ENCODE peak calls at places on chromosome 10, in eight cellular contexts. One of them, this sample, is unnamed.

GRCh38 chr10:110107887-110108286 is 99.5 kb upstream of the MXI1 start:
- DNase-seq in neural progenitor cell: no peak
- DNase-seq in hepatocyte: no peak
- DNase-seq in neuronal stem cell: no peak
- DNase-seq in A549: no peak
- DNase-seq in HepG2: no peak
- DNase-seq in Karpas-422: no peak
- DNase-seq in mammary epithelial cell: no peak
- DNase-seq in this sample: peak

GRCh38 chr10:79490400-79491081 is 21.8 kb upstream of the EIF5AL1 start:
- DNase-seq in HepG2: no peak
- DNase-seq in neural progenitor cell: no peak
- DNase-seq in A549: no peak
- DNase-seq in Karpas-422: no peak
- DNase-seq in hepatocyte: peak
- DNase-seq in mammary epithelial cell: no peak
- DNase-seq in neuronal stem cell: no peak
- DNase-seq in this sample: peak

GRCh38 chr10:26311383-26311940 is 94.9 kb downstream of the GAD2 start:
- DNase-seq in mammary epithelial cell: no peak
- DNase-seq in neural progenitor cell: peak
- DNase-seq in A549: peak
- DNase-seq in HepG2: no peak
- DNase-seq in Karpas-422: peak
- DNase-seq in neuronal stem cell: no peak
- DNase-seq in hepatocyte: peak
- DNase-seq in this sample: no peak

GRCh38 chr10:115879372-115879771 is 393.6 kb downstream of the GFRA1 start:
- DNase-seq in neuronal stem cell: no peak
- DNase-seq in Karpas-422: no peak
- DNase-seq in hepatocyte: no peak
- DNase-seq in mammary epithelial cell: no peak
- DNase-seq in neural progenitor cell: no peak
- DNase-seq in HepG2: no peak
- DNase-seq in A549: no peak
- DNase-seq in this sample: no peak

GRCh38 chr10:74871595-74872382 is 45.4 kb downstream of the KAT6B start:
- DNase-seq in neuronal stem cell: no peak
- DNase-seq in mammary epithelial cell: peak
- DNase-seq in HepG2: no peak
- DNase-seq in neural progenitor cell: no peak
- DNase-seq in hepatocyte: peak
- DNase-seq in Karpas-422: no peak
- DNase-seq in A549: no peak
- DNase-seq in this sample: no peak

GRCh38 chr10:1020966-1021365 is 4.7 kb downstream of the IDI2 start:
- DNase-seq in HepG2: no peak
- DNase-seq in Karpas-422: no peak
- DNase-seq in neural progenitor cell: no peak
- DNase-seq in mammary epithelial cell: no peak
- DNase-seq in hepatocyte: no peak
- DNase-seq in neuronal stem cell: no peak
- DNase-seq in A549: no peak
- DNase-seq in this sample: no peak

GRCh38 chr10:51640120-51640819 is 59.1 kb downstream of the CSTF2T start:
- DNase-seq in neuronal stem cell: no peak
- DNase-seq in hepatocyte: no peak
- DNase-seq in mammary epithelial cell: no peak
- DNase-seq in HepG2: no peak
- DNase-seq in A549: no peak
- DNase-seq in neural progenitor cell: no peak
- DNase-seq in Karpas-422: no peak
- DNase-seq in this sample: no peak

GRCh38 chr10:45370202-45370955 is 3.6 kb upstream of the ALOX5 start:
- DNase-seq in mammary epithelial cell: no peak
- DNase-seq in hepatocyte: no peak
- DNase-seq in A549: no peak
- DNase-seq in neural progenitor cell: no peak
- DNase-seq in Karpas-422: peak
- DNase-seq in neuronal stem cell: no peak
- DNase-seq in HepG2: no peak
- DNase-seq in this sample: no peak

GRCh38 chr10:44386546-44387052 is 1.7 kb upstream of the CXCL12 start:
- DNase-seq in A549: peak
- DNase-seq in Karpas-422: peak
- DNase-seq in hepatocyte: peak
- DNase-seq in neural progenitor cell: peak
- DNase-seq in neuronal stem cell: peak
- DNase-seq in mammary epithelial cell: peak
- DNase-seq in HepG2: peak
- DNase-seq in this sample: peak

GRCh38 chr10:113782986-113783704 is 31.7 kb downstream of the PLEKHS1 start:
- DNase-seq in mammary epithelial cell: no peak
- DNase-seq in HepG2: no peak
- DNase-seq in neuronal stem cell: no peak
- DNase-seq in A549: no peak
- DNase-seq in hepatocyte: no peak
- DNase-seq in neural progenitor cell: no peak
- DNase-seq in Karpas-422: no peak
- DNase-seq in this sample: no peak

GRCh38 chr10:114623155-114623554 is 34.9 kb downstream of the ABLIM1 start:
- DNase-seq in hepatocyte: no peak
- DNase-seq in neuronal stem cell: no peak
- DNase-seq in HepG2: peak
- DNase-seq in neural progenitor cell: no peak
- DNase-seq in mammary epithelial cell: no peak
- DNase-seq in Karpas-422: no peak
- DNase-seq in A549: no peak
- DNase-seq in this sample: no peak

GRCh38 chr10:88186335-88186734 is 322.9 kb downstream of the PTEN start:
- DNase-seq in hepatocyte: no peak
- DNase-seq in mammary epithelial cell: no peak
- DNase-seq in HepG2: no peak
- DNase-seq in A549: no peak
- DNase-seq in neuronal stem cell: no peak
- DNase-seq in Karpas-422: no peak
- DNase-seq in neural progenitor cell: no peak
- DNase-seq in this sample: peak

GRCh38 chr10:130558778-130559177 is 422.6 kb downstream of the GLRX3 start:
- DNase-seq in neuronal stem cell: no peak
- DNase-seq in hepatocyte: no peak
- DNase-seq in Karpas-422: no peak
- DNase-seq in A549: no peak
- DNase-seq in mammary epithelial cell: no peak
- DNase-seq in HepG2: no peak
- DNase-seq in neural progenitor cell: no peak
- DNase-seq in this sample: peak

GRCh38 chr10:103481974-103482531 is 3.0 kb upstream of the CALHM3 start:
- DNase-seq in Karpas-422: peak
- DNase-seq in mammary epithelial cell: peak
- DNase-seq in neuronal stem cell: no peak
- DNase-seq in HepG2: peak
- DNase-seq in neural progenitor cell: peak
- DNase-seq in A549: peak
- DNase-seq in hepatocyte: peak
- DNase-seq in this sample: peak

GRCh38 chr10:80090120-80090519 is 11.7 kb downstream of the TMEM254 start:
- DNase-seq in hepatocyte: no peak
- DNase-seq in neural progenitor cell: no peak
- DNase-seq in mammary epithelial cell: no peak
- DNase-seq in A549: no peak
- DNase-seq in HepG2: no peak
- DNase-seq in Karpas-422: no peak
- DNase-seq in neuronal stem cell: no peak
- DNase-seq in this sample: no peak

GRCh38 chr10:95290801-95291633 is at the start of gene PDLIM1:
- DNase-seq in neuronal stem cell: no peak
- DNase-seq in Karpas-422: peak
- DNase-seq in hepatocyte: peak
- DNase-seq in HepG2: peak
- DNase-seq in A549: peak
- DNase-seq in neural progenitor cell: peak
- DNase-seq in mammary epithelial cell: peak
- DNase-seq in this sample: peak

GRCh38 chr10:61399386-61399785 is 53.8 kb downstream of the TMEM26 start:
- DNase-seq in hepatocyte: no peak
- DNase-seq in neuronal stem cell: no peak
- DNase-seq in Karpas-422: no peak
- DNase-seq in mammary epithelial cell: no peak
- DNase-seq in neural progenitor cell: no peak
- DNase-seq in HepG2: no peak
- DNase-seq in A549: no peak
- DNase-seq in this sample: peak

GRCh38 chr10:62308101-62308500 is 39.5 kb upstream of the RTKN2 start:
- DNase-seq in neural progenitor cell: no peak
- DNase-seq in hepatocyte: no peak
- DNase-seq in HepG2: no peak
- DNase-seq in A549: no peak
- DNase-seq in mammary epithelial cell: no peak
- DNase-seq in neuronal stem cell: no peak
- DNase-seq in Karpas-422: no peak
- DNase-seq in this sample: peak

GRCh38 chr10:14611971-14612693 is 162.6 kb downstream of the FAM107B start:
- DNase-seq in neural progenitor cell: no peak
- DNase-seq in hepatocyte: peak
- DNase-seq in Karpas-422: no peak
- DNase-seq in mammary epithelial cell: no peak
- DNase-seq in neuronal stem cell: no peak
- DNase-seq in A549: peak
- DNase-seq in HepG2: peak
- DNase-seq in this sample: no peak

GRCh38 chr10:14605231-14605925 is 169.3 kb downstream of the FAM107B start:
- DNase-seq in HepG2: peak
- DNase-seq in hepatocyte: no peak
- DNase-seq in A549: peak
- DNase-seq in neuronal stem cell: no peak
- DNase-seq in mammary epithelial cell: peak
- DNase-seq in neural progenitor cell: peak
- DNase-seq in Karpas-422: no peak
- DNase-seq in this sample: peak

GRCh38 chr10:14606633-14607032 is 168.1 kb downstream of the FAM107B start:
- DNase-seq in neuronal stem cell: no peak
- DNase-seq in mammary epithelial cell: no peak
- DNase-seq in HepG2: no peak
- DNase-seq in hepatocyte: no peak
- DNase-seq in neural progenitor cell: no peak
- DNase-seq in Karpas-422: no peak
- DNase-seq in A549: no peak
- DNase-seq in this sample: no peak

GRCh38 chr10:14609178-14609577 is 165.5 kb downstream of the FAM107B start:
- DNase-seq in neural progenitor cell: no peak
- DNase-seq in Karpas-422: no peak
- DNase-seq in neuronal stem cell: no peak
- DNase-seq in mammary epithelial cell: no peak
- DNase-seq in hepatocyte: no peak
- DNase-seq in HepG2: no peak
- DNase-seq in A549: no peak
- DNase-seq in this sample: no peak

GRCh38 chr10:14608381-14609001 is 166.2 kb downstream of the FAM107B start:
- DNase-seq in hepatocyte: no peak
- DNase-seq in A549: no peak
- DNase-seq in Karpas-422: peak
- DNase-seq in neural progenitor cell: no peak
- DNase-seq in mammary epithelial cell: no peak
- DNase-seq in HepG2: peak
- DNase-seq in neuronal stem cell: no peak
- DNase-seq in this sample: no peak
- H3K4me2 ChIP-seq in hepatocyte: no peak
- H3K4me2 ChIP-seq in A549: peak
- H3K4me2 ChIP-seq in Karpas-422: peak
- H3K4me2 ChIP-seq in neural progenitor cell: no peak
- H3K4me2 ChIP-seq in mammary epithelial cell: no peak
- H3K4me2 ChIP-seq in HepG2: peak
- H3K4me2 ChIP-seq in neuronal stem cell: no peak
- H3K4me2 ChIP-seq in this sample: no peak

DNA sequence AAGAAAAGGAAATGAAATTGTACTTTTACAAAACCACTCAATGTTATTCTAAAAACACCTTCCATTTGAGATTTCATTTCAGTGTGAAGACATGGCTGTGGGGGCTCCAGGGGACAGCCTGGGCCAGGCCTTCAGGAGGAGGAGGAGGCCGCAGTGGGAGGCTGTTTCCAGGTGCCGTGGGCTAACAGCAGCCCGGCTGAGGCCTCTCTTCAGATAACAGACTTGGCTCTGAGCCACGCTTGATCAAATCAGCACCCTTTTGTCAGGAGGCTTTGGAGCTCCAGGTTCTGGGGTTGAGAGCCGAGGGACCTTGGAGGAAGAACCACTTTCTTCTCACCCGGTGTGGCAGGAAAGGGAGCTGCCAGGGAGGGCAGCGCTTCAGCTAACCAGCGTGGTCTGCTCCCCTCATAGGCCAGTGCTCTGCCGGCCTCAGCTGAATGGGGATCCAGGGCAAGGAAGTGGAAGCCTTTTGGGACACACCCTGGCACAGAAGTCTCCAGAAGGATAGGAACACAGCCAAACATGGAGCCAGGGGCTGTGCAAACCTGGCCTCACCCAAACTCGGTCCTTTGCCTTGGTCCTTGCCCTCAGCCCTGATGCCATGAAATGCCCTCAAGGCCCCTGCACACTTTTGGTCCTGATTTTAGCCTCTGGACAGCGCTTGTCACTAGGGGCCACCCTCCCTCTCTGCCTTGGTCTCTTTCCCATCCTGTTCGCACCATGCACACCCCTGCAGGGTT is 23.5 kb upstream of the CHST15 start:
- DNase-seq in A549: no peak
- DNase-seq in mammary epithelial cell: no peak
- DNase-seq in neuronal stem cell: no peak
- DNase-seq in hepatocyte: no peak
- DNase-seq in neural progenitor cell: no peak
- DNase-seq in HepG2: no peak
- DNase-seq in Karpas-422: no peak
- DNase-seq in this sample: peak
- H3K4me2 ChIP-seq in A549: no peak
- H3K4me2 ChIP-seq in mammary epithelial cell: no peak
- H3K4me2 ChIP-seq in neuronal stem cell: no peak
- H3K4me2 ChIP-seq in hepatocyte: no peak
- H3K4me2 ChIP-seq in neural progenitor cell: no peak
- H3K4me2 ChIP-seq in HepG2: no peak
- H3K4me2 ChIP-seq in Karpas-422: no peak
- H3K4me2 ChIP-seq in this sample: no peak

DNA sequence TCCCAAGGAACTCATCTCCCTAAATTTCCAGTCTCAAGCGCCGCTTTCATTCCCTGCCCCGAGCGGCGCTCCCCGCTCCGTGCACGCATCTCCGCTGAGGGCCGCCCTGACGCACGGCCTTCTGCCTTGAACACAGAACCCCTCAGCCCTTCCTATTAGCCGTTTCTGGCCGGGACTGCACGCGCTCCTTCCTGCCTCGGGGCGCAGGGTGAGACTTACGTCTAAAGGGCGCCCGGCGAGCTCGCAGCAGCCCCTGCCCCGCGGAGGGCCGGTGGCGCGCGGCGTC is 752 bp upstream of the WAC start:
- DNase-seq in Karpas-422: peak
- DNase-seq in neural progenitor cell: no peak
- DNase-seq in neuronal stem cell: no peak
- DNase-seq in A549: no peak
- DNase-seq in HepG2: peak
- DNase-seq in mammary epithelial cell: no peak
- DNase-seq in hepatocyte: no peak
- DNase-seq in this sample: no peak
- H3K4me2 ChIP-seq in Karpas-422: peak
- H3K4me2 ChIP-seq in neural progenitor cell: peak
- H3K4me2 ChIP-seq in neuronal stem cell: peak
- H3K4me2 ChIP-seq in A549: peak
- H3K4me2 ChIP-seq in HepG2: peak
- H3K4me2 ChIP-seq in mammary epithelial cell: peak
- H3K4me2 ChIP-seq in hepatocyte: peak
- H3K4me2 ChIP-seq in this sample: peak

GRCh38 chr10:69456880-69457693 is 5.8 kb downstream of the TSPAN15 start:
- DNase-seq in hepatocyte: no peak
- DNase-seq in A549: no peak
- DNase-seq in neuronal stem cell: no peak
- DNase-seq in HepG2: no peak
- DNase-seq in Karpas-422: no peak
- DNase-seq in mammary epithelial cell: no peak
- DNase-seq in neural progenitor cell: no peak
- DNase-seq in this sample: peak
- H3K4me2 ChIP-seq in hepatocyte: no peak
- H3K4me2 ChIP-seq in A549: no peak
- H3K4me2 ChIP-seq in neuronal stem cell: no peak
- H3K4me2 ChIP-seq in HepG2: no peak
- H3K4me2 ChIP-seq in Karpas-422: no peak
- H3K4me2 ChIP-seq in mammary epithelial cell: no peak
- H3K4me2 ChIP-seq in neural progenitor cell: no peak
- H3K4me2 ChIP-seq in this sample: no peak

This sample was measured in osteoblast.